ENCODE peak calls at places on chromosomes 2 and 18, in six cellular contexts. One of them, this sample, is unnamed.

GRCh38 chr2:108266218-108266617 is 22.5 kb upstream of the SULT1C2 start:
- DNase-seq in testis: no peak
- DNase-seq in IMR-90: no peak
- DNase-seq in transverse colon: no peak
- DNase-seq in cardiac muscle cell: no peak
- DNase-seq in CD8-positive, alpha-beta T cell: no peak
- DNase-seq in this sample: no peak

GRCh38 chr2:653645-654425 is 23.4 kb downstream of the TMEM18 start:
- DNase-seq in testis: no peak
- DNase-seq in IMR-90: no peak
- DNase-seq in transverse colon: no peak
- DNase-seq in cardiac muscle cell: no peak
- DNase-seq in CD8-positive, alpha-beta T cell: no peak
- DNase-seq in this sample: no peak

GRCh38 chr2:219987830-219988229 is 360.4 kb downstream of the SLC4A3 start:
- DNase-seq in testis: no peak
- DNase-seq in IMR-90: peak; percentile 93
- DNase-seq in transverse colon: no peak
- DNase-seq in cardiac muscle cell: no peak
- DNase-seq in CD8-positive, alpha-beta T cell: no peak
- DNase-seq in this sample: no peak

GRCh38 chr2:27320958-27321543 is 1.8 kb downstream of the MPV17 start:
- DNase-seq in testis: peak; percentile 67
- DNase-seq in IMR-90: peak; percentile 99
- DNase-seq in transverse colon: peak; percentile 57
- DNase-seq in cardiac muscle cell: no peak
- DNase-seq in CD8-positive, alpha-beta T cell: no peak
- DNase-seq in this sample: peak; percentile 1

GRCh38 chr2:234829074-234829455 is 122.8 kb upstream of the SH3BP4 start:
- DNase-seq in testis: no peak
- DNase-seq in IMR-90: no peak
- DNase-seq in transverse colon: no peak
- DNase-seq in cardiac muscle cell: no peak
- DNase-seq in CD8-positive, alpha-beta T cell: no peak
- DNase-seq in this sample: no peak

GRCh38 chr2:9206991-9207640 is 504 bp downstream of the ASAP2 start:
- DNase-seq in testis: peak; percentile 51
- DNase-seq in IMR-90: no peak
- DNase-seq in transverse colon: peak; percentile 31
- DNase-seq in cardiac muscle cell: no peak
- DNase-seq in CD8-positive, alpha-beta T cell: no peak
- DNase-seq in this sample: peak; percentile 54

GRCh38 chr2:230864605-230865323 is at the start of gene ITM2C:
- DNase-seq in testis: peak; percentile 75
- DNase-seq in IMR-90: peak; percentile 62
- DNase-seq in transverse colon: peak; percentile 89
- DNase-seq in cardiac muscle cell: peak; percentile 89
- DNase-seq in CD8-positive, alpha-beta T cell: peak; percentile 77
- DNase-seq in this sample: peak; percentile 30

GRCh38 chr2:175880-176800 is 87.7 kb downstream of the SH3YL1 start:
- DNase-seq in testis: no peak
- DNase-seq in IMR-90: peak; percentile 1
- DNase-seq in transverse colon: no peak
- DNase-seq in cardiac muscle cell: no peak
- DNase-seq in CD8-positive, alpha-beta T cell: peak; percentile 53
- DNase-seq in this sample: no peak

GRCh38 chr2:15594291-15595256 is 2.9 kb downstream of the DDX1 start:
- DNase-seq in testis: no peak
- DNase-seq in IMR-90: no peak
- DNase-seq in transverse colon: no peak
- DNase-seq in cardiac muscle cell: no peak
- DNase-seq in CD8-positive, alpha-beta T cell: no peak
- DNase-seq in this sample: no peak

GRCh38 chr2:79860233-79861058 is 347.6 kb downstream of the CTNNA2 start:
- DNase-seq in testis: no peak
- DNase-seq in IMR-90: peak; percentile 21
- DNase-seq in transverse colon: no peak
- DNase-seq in cardiac muscle cell: peak; percentile 61
- DNase-seq in CD8-positive, alpha-beta T cell: no peak
- DNase-seq in this sample: no peak

GRCh38 chr2:117217145-117217544 is 597.3 kb upstream of the DDX18 start:
- DNase-seq in testis: no peak
- DNase-seq in IMR-90: no peak
- DNase-seq in transverse colon: no peak
- DNase-seq in cardiac muscle cell: no peak
- DNase-seq in CD8-positive, alpha-beta T cell: no peak
- DNase-seq in this sample: no peak

GRCh38 chr2:238060096-238060541 is 682 bp upstream of the SCLY start:
- DNase-seq in testis: peak; percentile 18
- DNase-seq in IMR-90: peak; percentile 9
- DNase-seq in transverse colon: no peak
- DNase-seq in cardiac muscle cell: no peak
- DNase-seq in CD8-positive, alpha-beta T cell: no peak
- DNase-seq in this sample: no peak

GRCh38 chr2:56474412-56475158 is 290.8 kb downstream of the CCDC85A start:
- DNase-seq in testis: no peak
- DNase-seq in IMR-90: no peak
- DNase-seq in transverse colon: no peak
- DNase-seq in cardiac muscle cell: peak; percentile 46
- DNase-seq in CD8-positive, alpha-beta T cell: no peak
- DNase-seq in this sample: no peak

GRCh38 chr2:202765435-202765834 is 106.1 kb downstream of the ICA1L start:
- DNase-seq in testis: no peak
- DNase-seq in IMR-90: no peak
- DNase-seq in transverse colon: no peak
- DNase-seq in cardiac muscle cell: peak; percentile 22
- DNase-seq in CD8-positive, alpha-beta T cell: peak; percentile 9
- DNase-seq in this sample: no peak

GRCh38 chr2:98487806-98488189 is 43.1 kb downstream of the INPP4A start:
- DNase-seq in testis: no peak
- DNase-seq in IMR-90: peak; percentile 17
- DNase-seq in transverse colon: peak; percentile 56
- DNase-seq in cardiac muscle cell: no peak
- DNase-seq in CD8-positive, alpha-beta T cell: peak; percentile 50
- DNase-seq in this sample: no peak

GRCh38 chr2:6237261-6237660 is 545.1 kb downstream of the SOX11 start:
- DNase-seq in testis: no peak
- DNase-seq in IMR-90: no peak
- DNase-seq in transverse colon: no peak
- DNase-seq in cardiac muscle cell: no peak
- DNase-seq in CD8-positive, alpha-beta T cell: no peak
- DNase-seq in this sample: no peak

GRCh38 chr18:37218022-37218590 is 347.5 kb downstream of the CELF4 start:
- DNase-seq in testis: no peak
- DNase-seq in IMR-90: no peak
- DNase-seq in transverse colon: no peak
- DNase-seq in cardiac muscle cell: no peak
- DNase-seq in CD8-positive, alpha-beta T cell: no peak
- DNase-seq in this sample: no peak

GRCh38 chr2:10425656-10426055 is 22.5 kb downstream of the ODC1 start:
- DNase-seq in testis: no peak
- DNase-seq in IMR-90: no peak
- DNase-seq in transverse colon: no peak
- DNase-seq in cardiac muscle cell: no peak
- DNase-seq in CD8-positive, alpha-beta T cell: no peak
- DNase-seq in this sample: no peak

GRCh38 chr2:127012868-127013267 is 94.1 kb downstream of the BIN1 start:
- DNase-seq in testis: no peak
- DNase-seq in IMR-90: peak; percentile 45
- DNase-seq in transverse colon: no peak
- DNase-seq in cardiac muscle cell: no peak
- DNase-seq in CD8-positive, alpha-beta T cell: no peak
- DNase-seq in this sample: no peak

GRCh38 chr2:40244251-40245010 is 207.5 kb downstream of the SLC8A1 start:
- DNase-seq in testis: peak; percentile 80
- DNase-seq in IMR-90: peak; percentile 75
- DNase-seq in transverse colon: peak; percentile 55
- DNase-seq in cardiac muscle cell: peak; percentile 71
- DNase-seq in CD8-positive, alpha-beta T cell: no peak
- DNase-seq in this sample: peak; percentile 30

GRCh38 chr2:191846787-191847620 is at the start of gene CAVIN2:
- DNase-seq in testis: peak; percentile 51
- DNase-seq in IMR-90: peak; percentile 90
- DNase-seq in transverse colon: peak; percentile 50
- DNase-seq in cardiac muscle cell: no peak
- DNase-seq in CD8-positive, alpha-beta T cell: no peak
- DNase-seq in this sample: no peak

GRCh38 chr2:26412091-26412673 is 10.5 kb downstream of the DRC1 start:
- DNase-seq in testis: no peak
- DNase-seq in IMR-90: no peak
- DNase-seq in transverse colon: no peak
- DNase-seq in cardiac muscle cell: no peak
- DNase-seq in CD8-positive, alpha-beta T cell: no peak
- DNase-seq in this sample: no peak

GRCh38 chr2:120434487-120434886 is 88.6 kb downstream of the INHBB start:
- DNase-seq in testis: peak; percentile 7
- DNase-seq in IMR-90: no peak
- DNase-seq in transverse colon: no peak
- DNase-seq in cardiac muscle cell: no peak
- DNase-seq in CD8-positive, alpha-beta T cell: no peak
- DNase-seq in this sample: no peak

GRCh38 chr2:26185954-26186353 is 13.1 kb downstream of the GAREM2 start:
- DNase-seq in testis: no peak
- DNase-seq in IMR-90: no peak
- DNase-seq in transverse colon: peak; percentile 32
- DNase-seq in cardiac muscle cell: no peak
- DNase-seq in CD8-positive, alpha-beta T cell: no peak
- DNase-seq in this sample: no peak

GRCh38 chr2:120771556-120772208 is 36.0 kb downstream of the GLI2 start:
- DNase-seq in testis: peak; percentile 49
- DNase-seq in IMR-90: peak; percentile 95
- DNase-seq in transverse colon: peak; percentile 32
- DNase-seq in cardiac muscle cell: no peak
- DNase-seq in CD8-positive, alpha-beta T cell: no peak
- DNase-seq in this sample: no peak

GRCh38 chr2:173571021-173571821 is 216.5 kb downstream of the CDCA7 start:
- DNase-seq in testis: peak; percentile 21
- DNase-seq in IMR-90: peak; percentile 39
- DNase-seq in transverse colon: no peak
- DNase-seq in cardiac muscle cell: peak; percentile 52
- DNase-seq in CD8-positive, alpha-beta T cell: no peak
- DNase-seq in this sample: no peak

GRCh38 chr2:223055140-223055539 is 3.1 kb downstream of the KCNE4 start:
- DNase-seq in testis: no peak
- DNase-seq in IMR-90: peak; percentile 59
- DNase-seq in transverse colon: no peak
- DNase-seq in cardiac muscle cell: no peak
- DNase-seq in CD8-positive, alpha-beta T cell: no peak
- DNase-seq in this sample: no peak

GRCh38 chr2:240403358-240404104 is 31.9 kb upstream of the GPC1 start:
- DNase-seq in testis: peak; percentile 10
- DNase-seq in IMR-90: no peak
- DNase-seq in transverse colon: no peak
- DNase-seq in cardiac muscle cell: no peak
- DNase-seq in CD8-positive, alpha-beta T cell: no peak
- DNase-seq in this sample: no peak

GRCh38 chr18:8732442-8733360 is 27.3 kb downstream of the MTCL1 start:
- DNase-seq in testis: no peak
- DNase-seq in IMR-90: no peak
- DNase-seq in transverse colon: no peak
- DNase-seq in cardiac muscle cell: no peak
- DNase-seq in CD8-positive, alpha-beta T cell: no peak
- DNase-seq in this sample: no peak

GRCh38 chr2:186480991-186481390 is 5.1 kb upstream of the ZC3H15 start:
- DNase-seq in testis: no peak
- DNase-seq in IMR-90: no peak
- DNase-seq in transverse colon: no peak
- DNase-seq in cardiac muscle cell: no peak
- DNase-seq in CD8-positive, alpha-beta T cell: no peak
- DNase-seq in this sample: no peak
- H3K27ac ChIP-seq in testis: no peak overlapping the region
- H3K27ac ChIP-seq in IMR-90: no peak overlapping the region
- H3K27ac ChIP-seq in transverse colon: no peak overlapping the region
- H3K27ac ChIP-seq in cardiac muscle cell: no peak overlapping the region
- H3K27ac ChIP-seq in CD8-positive, alpha-beta T cell: no peak overlapping the region
- H3K27ac ChIP-seq in this sample: no peak overlapping the region

GRCh38 chr2:47239119-47239969 is 84.2 kb upstream of the STPG4 start:
- DNase-seq in testis: no peak
- DNase-seq in IMR-90: no peak
- DNase-seq in transverse colon: no peak
- DNase-seq in cardiac muscle cell: no peak
- DNase-seq in CD8-positive, alpha-beta T cell: no peak
- DNase-seq in this sample: no peak
- H3K27ac ChIP-seq in testis: no peak overlapping the region
- H3K27ac ChIP-seq in IMR-90: no peak overlapping the region
- H3K27ac ChIP-seq in transverse colon: no peak overlapping the region
- H3K27ac ChIP-seq in cardiac muscle cell: no peak overlapping the region
- H3K27ac ChIP-seq in CD8-positive, alpha-beta T cell: no peak overlapping the region
- H3K27ac ChIP-seq in this sample: no peak overlapping the region

GRCh38 chr2:47205576-47206141 is 50.6 kb upstream of the STPG4 start:
- DNase-seq in testis: peak; percentile 89
- DNase-seq in IMR-90: peak; percentile 76
- DNase-seq in transverse colon: no peak
- DNase-seq in cardiac muscle cell: peak; percentile 70
- DNase-seq in CD8-positive, alpha-beta T cell: no peak
- DNase-seq in this sample: no peak
- H3K27ac ChIP-seq in testis: no peak overlapping the region
- H3K27ac ChIP-seq in IMR-90: no peak overlapping the region
- H3K27ac ChIP-seq in transverse colon: no peak overlapping the region
- H3K27ac ChIP-seq in cardiac muscle cell: peak overlapping the region; percentile 30
- H3K27ac ChIP-seq in CD8-positive, alpha-beta T cell: no peak overlapping the region
- H3K27ac ChIP-seq in this sample: no peak overlapping the region

GRCh38 chr2:42107249-42108042 is 59.6 kb downstream of the PKDCC start:
- DNase-seq in testis: no peak
- DNase-seq in IMR-90: no peak
- DNase-seq in transverse colon: no peak
- DNase-seq in cardiac muscle cell: no peak
- DNase-seq in CD8-positive, alpha-beta T cell: no peak
- DNase-seq in this sample: no peak

GRCh38 chr2:42106257-42106816 is 58.5 kb downstream of the PKDCC start:
- DNase-seq in testis: no peak
- DNase-seq in IMR-90: no peak
- DNase-seq in transverse colon: no peak
- DNase-seq in cardiac muscle cell: no peak
- DNase-seq in CD8-positive, alpha-beta T cell: no peak
- DNase-seq in this sample: no peak

GRCh38 chr2:42110974-42111322 is 58.2 kb upstream of the EML4 start:
- DNase-seq in testis: no peak
- DNase-seq in IMR-90: no peak
- DNase-seq in transverse colon: no peak
- DNase-seq in cardiac muscle cell: no peak
- DNase-seq in CD8-positive, alpha-beta T cell: no peak
- DNase-seq in this sample: no peak

GRCh38 chr2:42110287-42110973 is 58.7 kb upstream of the EML4 start:
- DNase-seq in testis: peak; percentile 50
- DNase-seq in IMR-90: peak; percentile 70
- DNase-seq in transverse colon: no peak
- DNase-seq in cardiac muscle cell: no peak
- DNase-seq in CD8-positive, alpha-beta T cell: no peak
- DNase-seq in this sample: no peak

DNA sequence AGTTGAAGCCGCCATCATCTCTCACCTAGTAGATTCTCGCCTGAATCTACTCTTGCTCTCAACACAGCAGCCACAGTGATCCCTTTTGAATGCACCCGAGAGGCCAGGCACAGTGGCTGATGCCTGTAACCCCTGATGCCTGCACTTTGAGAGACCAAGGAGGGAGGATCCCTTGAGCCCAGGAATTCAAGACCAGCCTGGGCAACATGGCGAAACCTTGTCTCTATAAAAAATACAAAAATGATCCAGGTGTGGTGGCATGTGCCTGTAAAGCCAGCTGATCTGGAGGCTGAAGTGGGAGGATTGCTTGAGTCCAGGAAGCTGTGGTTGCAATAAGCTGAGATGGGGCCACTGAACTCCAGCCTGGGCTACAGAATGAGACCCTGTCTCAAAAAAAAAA is 60.3 kb upstream of the EML4 start:
- DNase-seq in testis: no peak
- DNase-seq in IMR-90: no peak
- DNase-seq in transverse colon: no peak
- DNase-seq in cardiac muscle cell: no peak
- DNase-seq in CD8-positive, alpha-beta T cell: no peak
- DNase-seq in this sample: no peak
- H3K27ac ChIP-seq in testis: no peak overlapping the region
- H3K27ac ChIP-seq in IMR-90: no peak overlapping the region
- H3K27ac ChIP-seq in transverse colon: no peak overlapping the region
- H3K27ac ChIP-seq in cardiac muscle cell: no peak overlapping the region
- H3K27ac ChIP-seq in CD8-positive, alpha-beta T cell: no peak overlapping the region
- H3K27ac ChIP-seq in this sample: no peak overlapping the region